ENCODE peak calls at places on chromosome 10, in four cellular contexts. Y, Q, U and B are unnamed samples.

GRCh38 chr10:101030492-101031127 is 319 bp downstream of the PDZD7 start:
- DNase-seq in Y (no peak), Q (no peak), U (no peak), B (no peak)

GRCh38 chr10:5033061-5033770 is 29.6 kb upstream of the AKR1C2 start:
- DNase-seq in Y (no peak), Q (no peak), U (peak), B (no peak)

GRCh38 chr10:2839081-2839725 is 228.1 kb upstream of the PFKP start:
- DNase-seq in Y (peak), Q (peak), U (no peak), B (peak)

GRCh38 chr10:79223346-79224048 is 123.8 kb upstream of the PPIF start:
- DNase-seq in Y (no peak), Q (no peak), U (no peak), B (no peak)

GRCh38 chr10:50578949-50579348 is 44.8 kb downstream of the SGMS1 start:
- DNase-seq in Y (no peak), Q (no peak), U (no peak), B (no peak)

GRCh38 chr10:52420656-52421055 is 106.6 kb downstream of the DKK1 start:
- DNase-seq in Y (no peak), Q (no peak), U (no peak), B (no peak)

GRCh38 chr10:24579911-24580310 is 143.8 kb downstream of the ARHGAP21 start:
- DNase-seq in Y (no peak), Q (no peak), U (no peak), B (no peak)

GRCh38 chr10:13272164-13272571 is 27.7 kb downstream of the PHYH start:
- DNase-seq in Y (no peak), Q (no peak), U (peak), B (no peak)

GRCh38 chr10:103668351-103669242 is 175.1 kb downstream of the NEURL1 start:
- DNase-seq in Y (no peak), Q (no peak), U (no peak), B (no peak)

GRCh38 chr10:34346516-34347150 is 468.5 kb downstream of the PARD3 start:
- DNase-seq in Y (no peak), Q (no peak), U (no peak), B (no peak)

GRCh38 chr10:62554632-62555199 is 180.5 kb downstream of the ZNF365 start:
- DNase-seq in Y (peak), Q (no peak), U (no peak), B (peak)

GRCh38 chr10:106027240-106027639 is 1137.3 kb downstream of the SORCS1 start:
- DNase-seq in Y (no peak), Q (no peak), U (no peak), B (no peak)

GRCh38 chr10:52615756-52616419 is 156.7 kb downstream of the MBL2 start:
- DNase-seq in Y (no peak), Q (no peak), U (no peak), B (no peak)

GRCh38 chr10:27446091-27446918 is 57.8 kb upstream of the RAB18 start:
- DNase-seq in Y (peak), Q (no peak), U (peak), B (peak)

GRCh38 chr10:1486841-1487240 is 250.5 kb downstream of the ADARB2 start:
- DNase-seq in Y (no peak), Q (no peak), U (no peak), B (no peak)

GRCh38 chr10:86329093-86329710 is 37.4 kb downstream of the GRID1 start:
- DNase-seq in Y (no peak), Q (no peak), U (no peak), B (no peak)

GRCh38 chr10:71627956-71628355 is 91.6 kb downstream of the C10orf105 start:
- DNase-seq in Y (peak), Q (no peak), U (no peak), B (no peak)

GRCh38 chr10:18100664-18101063 is 39.6 kb upstream of the CACNB2 start:
- DNase-seq in Y (peak), Q (no peak), U (no peak), B (peak)